ENCODE peak calls at places on chromosomes 7 and 10, in five cellular contexts. B is stimulated activated CD4-positive, alpha-beta T cell treated with anti-CD3 and anti-CD28 coated beads, Interleukin-4, amount 100 ng/mL, for 1 hour; Q is progenitor cell of endocrine pancreas; O is GM23248; A is upper lobe of right lung. H is an unnamed sample.

GRCh38 chr10:20890009-20890408 is 7.1 kb downstream of the NEBL start:
- DNase-seq in B (no peak), A (no peak), Q (no peak), O (no peak), H (peak; percentile 24)

GRCh38 chr10:131929122-131929845 is 28.5 kb downstream of the PPP2R2D start:
- DNase-seq in O (no peak), A (no peak), B (no peak), Q (no peak), H (no peak)

GRCh38 chr7:19397917-19398316 is 252.7 kb upstream of the FERD3L start:
- DNase-seq in Q (no peak), B (no peak), A (no peak), O (no peak), H (peak; percentile 89)

GRCh38 chr7:40156988-40157387 is 22.2 kb downstream of the SUGCT start:
- DNase-seq in Q (no peak), B (no peak), A (no peak), O (no peak), H (no peak)

GRCh38 chr7:20264623-20265022 is 47.4 kb upstream of the MACC1 start:
- DNase-seq in A (no peak), O (no peak), B (no peak), Q (no peak), H (no peak)

GRCh38 chr10:36606234-36606839 is 519.1 kb upstream of the ANKRD30A start:
- DNase-seq in O (peak; percentile 4), B (no peak), Q (no peak), A (no peak), H (peak; percentile 49)

GRCh38 chr7:69703099-69703498 is 104.8 kb downstream of the AUTS2 start:
- DNase-seq in Q (no peak), B (no peak), O (no peak), A (no peak), H (peak; percentile 2)

GRCh38 chr7:45888185-45888992 is at the start of gene IGFBP1:
- DNase-seq in A (no peak), B (no peak), O (peak; percentile 70), Q (peak; percentile 23), H (peak; percentile 35)

GRCh38 chr7:54690059-54690443 is 69.0 kb downstream of the SEC61G start:
- DNase-seq in Q (no peak), A (no peak), B (no peak), O (no peak), H (no peak)

GRCh38 chr7:133950856-133951255 is 176.3 kb upstream of the LRGUK start:
- DNase-seq in B (no peak), A (no peak), O (no peak), Q (no peak), H (no peak)

GRCh38 chr10:22229756-22230330 is 12.0 kb upstream of the EBLN1 start:
- DNase-seq in B (no peak), Q (no peak), A (no peak), O (peak; percentile 56), H (peak; percentile 11)

GRCh38 chr10:112701528-112702295 is 248.3 kb upstream of the TCF7L2 start:
- DNase-seq in Q (no peak), O (peak; percentile 8), B (no peak), A (no peak), H (no peak)

GRCh38 chr10:74991435-74991834 is 120.0 kb upstream of the SAMD8 start:
- DNase-seq in A (no peak), B (no peak), Q (no peak), O (peak; percentile 45), H (peak; percentile 35)

GRCh38 chr10:96309631-96310358 is 5.6 kb downstream of the DNTT start:
- DNase-seq in Q (no peak), B (no peak), A (no peak), O (no peak), H (no peak)

GRCh38 chr10:127102176-127102575 is 94.2 kb downstream of the INSYN2A start:
- DNase-seq in O (no peak), B (no peak), A (no peak), Q (no peak), H (no peak)

GRCh38 chr10:13338337-13339128 is 9.6 kb downstream of the SEPHS1 start:
- DNase-seq in Q (no peak), B (no peak), A (no peak), O (peak; percentile 74), H (peak; percentile 36)

GRCh38 chr10:30114871-30115270 is 55.5 kb upstream of the JCAD start:
- DNase-seq in B (no peak), A (no peak), O (peak; percentile 26), Q (no peak), H (peak; percentile 43)

GRCh38 chr7:157676001-157676400 is 339.2 kb downstream of the DNAJB6 start:
- DNase-seq in B (no peak), O (no peak), Q (no peak), A (peak; percentile 50), H (no peak)

H was measured in iris pigment epithelial cell.